ENCODE peak calls at places on chromosomes 2 and 18, in five cellular contexts. One of them, this sample, is unnamed. For H3K9me3 and H3K4me1, the result is how much of the 10 kb centered on the place peaks cover.

GRCh38 chr2:8133331-8133730 is 548.5 kb upstream of the ID2 start:
- DNase-seq in left ventricle myocardium inferior: no peak
- DNase-seq in tibial nerve: no peak
- DNase-seq in naive thymus-derived CD4-positive, alpha-beta T cell: no peak
- DNase-seq in OCI-LY7: no peak
- DNase-seq in this sample: no peak

GRCh38 chr18:77658309-77658681 is 408.6 kb downstream of the GALR1 start:
- DNase-seq in left ventricle myocardium inferior: no peak
- DNase-seq in tibial nerve: no peak
- DNase-seq in naive thymus-derived CD4-positive, alpha-beta T cell: no peak
- DNase-seq in OCI-LY7: no peak
- DNase-seq in this sample: no peak

GRCh38 chr2:186977433-186978045 is 128.6 kb upstream of the ZSWIM2 start:
- DNase-seq in left ventricle myocardium inferior: no peak
- DNase-seq in tibial nerve: no peak
- DNase-seq in naive thymus-derived CD4-positive, alpha-beta T cell: no peak
- DNase-seq in OCI-LY7: no peak
- DNase-seq in this sample: no peak

GRCh38 chr2:65710779-65711295 is 278.4 kb upstream of the SPRED2 start:
- DNase-seq in left ventricle myocardium inferior: no peak
- DNase-seq in tibial nerve: no peak
- DNase-seq in naive thymus-derived CD4-positive, alpha-beta T cell: no peak
- DNase-seq in OCI-LY7: peak
- DNase-seq in this sample: no peak

GRCh38 chr18:67410671-67411070 is 105.8 kb downstream of the DSEL start:
- DNase-seq in left ventricle myocardium inferior: no peak
- DNase-seq in tibial nerve: no peak
- DNase-seq in naive thymus-derived CD4-positive, alpha-beta T cell: no peak
- DNase-seq in OCI-LY7: no peak
- DNase-seq in this sample: no peak

GRCh38 chr2:73333564-73333963 is 40.2 kb upstream of the EGR4 start:
- DNase-seq in left ventricle myocardium inferior: no peak
- DNase-seq in tibial nerve: no peak
- DNase-seq in naive thymus-derived CD4-positive, alpha-beta T cell: no peak
- DNase-seq in OCI-LY7: no peak
- DNase-seq in this sample: no peak

GRCh38 chr2:152176113-152176714 is 651 bp upstream of the STAM2 start:
- DNase-seq in left ventricle myocardium inferior: no peak
- DNase-seq in tibial nerve: no peak
- DNase-seq in naive thymus-derived CD4-positive, alpha-beta T cell: no peak
- DNase-seq in OCI-LY7: no peak
- DNase-seq in this sample: no peak

GRCh38 chr2:39730685-39731302 is 48.3 kb downstream of the THUMPD2 start:
- DNase-seq in left ventricle myocardium inferior: no peak
- DNase-seq in tibial nerve: no peak
- DNase-seq in naive thymus-derived CD4-positive, alpha-beta T cell: no peak
- DNase-seq in OCI-LY7: peak
- DNase-seq in this sample: no peak

GRCh38 chr2:217899231-217900009 is 103.4 kb downstream of the TNS1 start:
- DNase-seq in left ventricle myocardium inferior: peak
- DNase-seq in tibial nerve: peak
- DNase-seq in naive thymus-derived CD4-positive, alpha-beta T cell: no peak
- DNase-seq in OCI-LY7: peak
- DNase-seq in this sample: peak

GRCh38 chr2:94995516-94995915 is 30.0 kb upstream of the MAL start:
- DNase-seq in left ventricle myocardium inferior: no peak
- DNase-seq in tibial nerve: no peak
- DNase-seq in naive thymus-derived CD4-positive, alpha-beta T cell: no peak
- DNase-seq in OCI-LY7: no peak
- DNase-seq in this sample: peak

GRCh38 chr2:157789933-157790511 is 86.1 kb downstream of the ACVR1 start:
- DNase-seq in left ventricle myocardium inferior: peak
- DNase-seq in tibial nerve: no peak
- DNase-seq in naive thymus-derived CD4-positive, alpha-beta T cell: no peak
- DNase-seq in OCI-LY7: no peak
- DNase-seq in this sample: peak

GRCh38 chr2:168495524-168495923 is 39.5 kb downstream of the CERS6 start:
- DNase-seq in left ventricle myocardium inferior: no peak
- DNase-seq in tibial nerve: no peak
- DNase-seq in naive thymus-derived CD4-positive, alpha-beta T cell: no peak
- DNase-seq in OCI-LY7: no peak
- DNase-seq in this sample: no peak

GRCh38 chr2:65350714-65351113 is 81.7 kb downstream of the SPRED2 start:
- DNase-seq in left ventricle myocardium inferior: no peak
- DNase-seq in tibial nerve: no peak
- DNase-seq in naive thymus-derived CD4-positive, alpha-beta T cell: peak
- DNase-seq in OCI-LY7: peak
- DNase-seq in this sample: no peak

GRCh38 chr2:198347936-198348335 is 543.5 kb downstream of the PLCL1 start:
- DNase-seq in left ventricle myocardium inferior: no peak
- DNase-seq in tibial nerve: no peak
- DNase-seq in naive thymus-derived CD4-positive, alpha-beta T cell: no peak
- DNase-seq in OCI-LY7: no peak
- DNase-seq in this sample: no peak

GRCh38 chr2:217742276-217742675 is 260.5 kb downstream of the TNS1 start:
- DNase-seq in left ventricle myocardium inferior: no peak
- DNase-seq in tibial nerve: peak
- DNase-seq in naive thymus-derived CD4-positive, alpha-beta T cell: no peak
- DNase-seq in OCI-LY7: no peak
- DNase-seq in this sample: no peak

GRCh38 chr2:106115665-106116064 is 78.4 kb downstream of the UXS1 start:
- DNase-seq in left ventricle myocardium inferior: no peak
- DNase-seq in tibial nerve: no peak
- DNase-seq in naive thymus-derived CD4-positive, alpha-beta T cell: no peak
- DNase-seq in OCI-LY7: no peak
- DNase-seq in this sample: no peak

GRCh38 chr2:77147154-77147553 is 375.0 kb downstream of the LRRTM4 start:
- DNase-seq in left ventricle myocardium inferior: no peak
- DNase-seq in tibial nerve: no peak
- DNase-seq in naive thymus-derived CD4-positive, alpha-beta T cell: no peak
- DNase-seq in OCI-LY7: no peak
- DNase-seq in this sample: no peak

GRCh38 chr2:51263921-51264320 is 232.0 kb upstream of the NRXN1 start:
- DNase-seq in left ventricle myocardium inferior: no peak
- DNase-seq in tibial nerve: no peak
- DNase-seq in naive thymus-derived CD4-positive, alpha-beta T cell: no peak
- DNase-seq in OCI-LY7: no peak
- DNase-seq in this sample: no peak

GRCh38 chr2:88545118-88545517 is 82.1 kb downstream of the EIF2AK3 start:
- DNase-seq in left ventricle myocardium inferior: no peak
- DNase-seq in tibial nerve: no peak
- DNase-seq in naive thymus-derived CD4-positive, alpha-beta T cell: no peak
- DNase-seq in OCI-LY7: peak
- DNase-seq in this sample: no peak

GRCh38 chr2:95344208-95344570 is 47.0 kb downstream of the KCNIP3 start:
- DNase-seq in left ventricle myocardium inferior: no peak
- DNase-seq in tibial nerve: no peak
- DNase-seq in naive thymus-derived CD4-positive, alpha-beta T cell: no peak
- DNase-seq in OCI-LY7: no peak
- DNase-seq in this sample: peak

GRCh38 chr2:1591978-1592907 is 152.1 kb downstream of the PXDN start:
- DNase-seq in left ventricle myocardium inferior: peak
- DNase-seq in tibial nerve: peak
- DNase-seq in naive thymus-derived CD4-positive, alpha-beta T cell: no peak
- DNase-seq in OCI-LY7: peak
- DNase-seq in this sample: peak

GRCh38 chr2:43143756-43144155 is 82.7 kb downstream of the ZFP36L2 start:
- DNase-seq in left ventricle myocardium inferior: no peak
- DNase-seq in tibial nerve: no peak
- DNase-seq in naive thymus-derived CD4-positive, alpha-beta T cell: no peak
- DNase-seq in OCI-LY7: no peak
- DNase-seq in this sample: no peak

GRCh38 chr2:88136817-88137216 is 9.0 kb upstream of the FABP1 start:
- DNase-seq in left ventricle myocardium inferior: no peak
- DNase-seq in tibial nerve: no peak
- DNase-seq in naive thymus-derived CD4-positive, alpha-beta T cell: no peak
- DNase-seq in OCI-LY7: no peak
- DNase-seq in this sample: no peak

GRCh38 chr2:72993147-72993546 is 75.8 kb downstream of the EMX1 start:
- DNase-seq in left ventricle myocardium inferior: no peak
- DNase-seq in tibial nerve: peak
- DNase-seq in naive thymus-derived CD4-positive, alpha-beta T cell: peak
- DNase-seq in OCI-LY7: peak
- DNase-seq in this sample: peak

GRCh38 chr2:9678554-9678953 is 47.8 kb upstream of the YWHAQ start:
- DNase-seq in left ventricle myocardium inferior: no peak
- DNase-seq in tibial nerve: no peak
- DNase-seq in naive thymus-derived CD4-positive, alpha-beta T cell: no peak
- DNase-seq in OCI-LY7: no peak
- DNase-seq in this sample: no peak

GRCh38 chr2:9673914-9674481 is 43.2 kb upstream of the YWHAQ start:
- DNase-seq in left ventricle myocardium inferior: no peak
- DNase-seq in tibial nerve: no peak
- DNase-seq in naive thymus-derived CD4-positive, alpha-beta T cell: no peak
- DNase-seq in OCI-LY7: no peak
- DNase-seq in this sample: no peak

GRCh38 chr2:9674931-9675330 is 44.1 kb upstream of the YWHAQ start:
- DNase-seq in left ventricle myocardium inferior: no peak
- DNase-seq in tibial nerve: no peak
- DNase-seq in naive thymus-derived CD4-positive, alpha-beta T cell: no peak
- DNase-seq in OCI-LY7: no peak
- DNase-seq in this sample: no peak

GRCh38 chr2:9679218-9679617 is 48.4 kb upstream of the YWHAQ start:
- DNase-seq in left ventricle myocardium inferior: no peak
- DNase-seq in tibial nerve: no peak
- DNase-seq in naive thymus-derived CD4-positive, alpha-beta T cell: no peak
- DNase-seq in OCI-LY7: no peak
- DNase-seq in this sample: no peak

DNA sequence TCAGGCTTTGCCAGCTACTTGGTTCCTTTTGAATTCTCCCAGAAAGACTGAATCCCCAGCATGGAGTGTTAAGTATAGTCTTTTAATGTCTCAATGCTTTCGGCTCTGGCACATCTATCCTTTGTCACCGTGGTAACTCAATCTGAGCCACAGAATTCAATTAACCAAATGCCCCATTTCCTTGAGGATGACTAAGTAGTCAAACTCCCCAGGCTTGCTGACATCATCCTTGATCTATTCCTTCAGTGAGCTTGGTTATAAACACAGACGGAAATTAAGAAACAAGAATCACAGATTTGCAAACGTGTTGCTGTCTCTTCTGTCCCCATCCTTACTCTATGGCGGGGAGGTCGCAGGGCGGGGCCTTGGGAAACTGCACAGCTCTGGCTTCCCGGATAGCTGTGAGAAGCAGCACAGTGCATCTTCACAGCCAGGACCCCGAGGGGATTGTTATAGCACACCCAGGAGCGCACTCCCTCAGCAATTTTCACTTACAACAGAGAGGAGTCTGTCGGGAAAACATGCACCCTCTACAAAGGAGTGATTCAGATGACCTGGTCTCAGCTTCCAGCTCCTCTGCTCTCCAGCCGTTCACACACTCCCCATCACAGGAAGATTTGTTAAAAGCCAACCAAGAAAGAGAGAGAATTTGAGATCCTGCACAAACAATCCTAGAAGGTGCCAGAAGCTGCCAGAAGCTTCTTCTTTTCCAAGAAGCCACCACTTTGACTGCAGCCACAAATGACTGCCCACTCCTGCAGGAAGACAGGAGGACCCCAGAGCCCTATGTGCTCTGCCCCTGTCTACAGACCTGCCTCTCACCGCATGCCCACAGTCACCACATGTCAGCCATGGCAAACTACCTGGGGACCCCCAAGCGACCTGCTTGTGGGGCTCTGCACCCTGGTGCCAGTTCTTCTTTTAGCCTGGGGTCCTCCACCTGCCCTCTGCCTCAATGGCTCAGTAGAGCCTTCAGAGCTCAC is 44.9 kb upstream of the YWHAQ start:
- DNase-seq in left ventricle myocardium inferior: no peak
- DNase-seq in tibial nerve: no peak
- DNase-seq in naive thymus-derived CD4-positive, alpha-beta T cell: no peak
- DNase-seq in OCI-LY7: no peak
- DNase-seq in this sample: no peak
- H3K27ac ChIP-seq in left ventricle myocardium inferior: no peak
- H3K27ac ChIP-seq in tibial nerve: no peak
- H3K27ac ChIP-seq in naive thymus-derived CD4-positive, alpha-beta T cell: no peak
- H3K27ac ChIP-seq in OCI-LY7: no peak
- H3K27ac ChIP-seq in this sample: no peak

GRCh38 chr2:196128749-196129148 is 42.6 kb downstream of the STK17B start:
- DNase-seq in left ventricle myocardium inferior: no peak
- DNase-seq in tibial nerve: no peak
- DNase-seq in naive thymus-derived CD4-positive, alpha-beta T cell: no peak
- DNase-seq in OCI-LY7: no peak
- DNase-seq in this sample: no peak
- H3K9me3 ChIP-seq in left ventricle myocardium inferior: half or more
- H3K9me3 ChIP-seq in tibial nerve: under half
- H3K9me3 ChIP-seq in naive thymus-derived CD4-positive, alpha-beta T cell: under half
- H3K9me3 ChIP-seq in OCI-LY7: under half
- H3K9me3 ChIP-seq in this sample: under half

DNA sequence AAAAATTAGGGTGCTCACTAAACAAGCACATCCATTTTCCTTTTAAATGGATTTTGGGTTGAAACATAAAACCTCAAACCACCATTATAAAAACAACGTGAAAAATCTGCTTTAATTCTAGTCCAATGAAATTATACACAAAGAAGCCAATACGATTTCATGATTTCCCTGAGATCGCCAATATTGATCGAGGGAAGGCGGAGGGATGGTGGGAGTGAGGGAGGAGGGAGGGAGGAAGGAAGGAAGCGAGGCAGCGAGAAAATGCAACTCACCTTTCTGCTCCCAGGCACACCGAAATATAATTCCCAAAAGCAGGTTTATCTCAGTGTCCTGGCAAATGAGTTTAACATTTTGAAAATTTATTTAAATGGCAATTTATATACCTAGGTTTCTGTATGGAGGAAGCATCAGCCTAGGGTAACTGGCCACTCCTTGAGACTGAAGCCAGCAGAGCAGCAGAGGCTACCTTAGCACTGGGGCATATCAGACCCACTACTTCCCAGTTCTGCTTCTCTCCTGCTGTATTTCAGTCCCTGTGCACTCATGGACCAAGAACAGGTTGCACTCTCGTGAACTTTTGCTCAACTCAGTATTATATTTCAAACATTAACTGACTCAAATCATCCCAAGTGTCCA is 2.3 kb upstream of the ONECUT2 start:
- DNase-seq in left ventricle myocardium inferior: no peak
- DNase-seq in tibial nerve: no peak
- DNase-seq in naive thymus-derived CD4-positive, alpha-beta T cell: no peak
- DNase-seq in OCI-LY7: no peak
- DNase-seq in this sample: no peak
- H3K4me1 ChIP-seq in left ventricle myocardium inferior: half or more
- H3K4me1 ChIP-seq in tibial nerve: half or more
- H3K4me1 ChIP-seq in naive thymus-derived CD4-positive, alpha-beta T cell: under half
- H3K4me1 ChIP-seq in OCI-LY7: under half
- H3K4me1 ChIP-seq in this sample: under half

DNA sequence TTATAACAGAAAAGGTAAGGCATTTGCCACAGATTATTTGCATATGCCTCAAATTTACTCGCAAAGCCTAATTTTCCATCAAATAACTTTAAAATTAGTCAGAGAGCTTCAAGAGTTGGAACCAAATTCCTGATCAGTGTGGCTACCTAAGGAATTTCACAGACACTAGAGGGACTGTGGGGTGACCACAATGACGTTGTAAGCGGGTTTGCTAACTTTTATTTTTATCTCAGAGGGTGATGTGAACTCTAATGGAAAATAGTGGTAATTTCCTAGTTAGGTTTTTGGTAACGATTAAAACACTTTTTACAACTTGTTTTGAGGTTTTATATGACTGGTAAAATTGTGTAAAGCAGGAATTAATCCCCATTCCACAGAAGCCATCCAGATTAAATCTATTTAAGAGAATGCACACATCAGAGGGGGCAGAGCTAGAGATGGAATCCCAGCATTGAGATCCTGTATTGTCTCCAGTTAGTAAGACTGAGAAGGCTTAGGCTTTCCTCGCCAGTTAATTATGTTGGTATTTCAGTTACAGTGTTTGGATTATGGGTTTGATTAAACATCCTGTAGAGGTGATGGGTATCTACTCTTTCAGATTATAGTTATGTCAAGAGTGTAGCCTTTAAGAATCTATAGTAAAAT is 129.0 kb downstream of the GPD2 start:
- DNase-seq in left ventricle myocardium inferior: no peak
- DNase-seq in tibial nerve: no peak
- DNase-seq in naive thymus-derived CD4-positive, alpha-beta T cell: no peak
- DNase-seq in OCI-LY7: no peak
- DNase-seq in this sample: no peak
- H3K27ac ChIP-seq in left ventricle myocardium inferior: no peak
- H3K27ac ChIP-seq in tibial nerve: no peak
- H3K27ac ChIP-seq in naive thymus-derived CD4-positive, alpha-beta T cell: no peak
- H3K27ac ChIP-seq in OCI-LY7: no peak
- H3K27ac ChIP-seq in this sample: no peak